ENCODE peak calls at places on chromosomes 5 and 9, in ten cellular contexts. R is ELR; J is head of caudate nucleus; I is tibial artery; D is GM13977; C is central memory CD4-positive, alpha-beta T cell; W is right cardiac atrium; B is NCI-H1417; O is NCI-H524 treated with DMSO at 0.1 percent for 48 hours; F is COLO829. N is an unnamed sample.

GRCh38 chr9:32875748-32876147 is 92.4 kb downstream of the TMEM215 start:
- DNase-seq in R (no peak), J (no peak), I (no peak), D (no peak), C (no peak), W (no peak), B (no peak), O (no peak), F (no peak), N (no peak)

GRCh38 chr5:60196382-60197113 is 303.0 kb upstream of the PDE4D start:
- DNase-seq in R (peak), J (no peak), I (peak), D (no peak), C (no peak), W (peak), B (no peak), O (no peak), F (peak), N (peak)

GRCh38 chr5:16712600-16712999 is 95.8 kb upstream of the RETREG1 start:
- DNase-seq in R (no peak), J (no peak), I (no peak), D (no peak), C (no peak), W (no peak), B (no peak), O (no peak), F (no peak), N (peak)

GRCh38 chr9:2602704-2603116 is 18.9 kb upstream of the VLDLR start:
- DNase-seq in R (no peak), J (no peak), I (no peak), D (peak), C (no peak), W (no peak), B (peak), O (no peak), F (no peak), N (peak)

GRCh38 chr9:122797316-122798033 is 2.4 kb upstream of the OR1K1 start:
- DNase-seq in R (peak), J (no peak), I (no peak), D (no peak), C (no peak), W (no peak), B (peak), O (no peak), F (peak), N (no peak)

GRCh38 chr5:113246371-113246870 is 188.4 kb downstream of the TSSK1B start:
- DNase-seq in R (no peak), J (no peak), I (no peak), D (no peak), C (no peak), W (peak), B (no peak), O (no peak), F (no peak), N (peak)

GRCh38 chr5:163917741-163918140 is 412.3 kb downstream of the MAT2B start:
- DNase-seq in R (peak), J (no peak), I (no peak), D (no peak), C (no peak), W (no peak), B (no peak), O (no peak), F (no peak), N (no peak)

GRCh38 chr5:149132474-149132873 is 8.8 kb upstream of the ABLIM3 start:
- DNase-seq in R (no peak), J (no peak), I (no peak), D (no peak), C (no peak), W (no peak), B (no peak), O (no peak), F (no peak), N (no peak)

GRCh38 chr5:180172447-180173197 is 36.4 kb downstream of the RASGEF1C start:
- DNase-seq in R (no peak), J (no peak), I (no peak), D (no peak), C (no peak), W (peak), B (peak), O (no peak), F (no peak), N (peak)

GRCh38 chr5:133847886-133848285 is 120.5 kb downstream of the C5orf15 start:
- DNase-seq in R (no peak), J (no peak), I (no peak), D (no peak), C (no peak), W (no peak), B (no peak), O (no peak), F (no peak), N (no peak)

GRCh38 chr5:152359169-152359568 is 45.9 kb downstream of the NMUR2 start:
- DNase-seq in R (no peak), J (no peak), I (no peak), D (no peak), C (no peak), W (no peak), B (no peak), O (no peak), F (no peak), N (no peak)

GRCh38 chr5:55836191-55836590 is 15.0 kb upstream of the IL31RA start:
- DNase-seq in R (no peak), J (no peak), I (no peak), D (no peak), C (no peak), W (no peak), B (no peak), O (no peak), F (no peak), N (peak)

GRCh38 chr9:14441976-14442651 is 128.2 kb upstream of the NFIB start:
- DNase-seq in R (peak), J (no peak), I (no peak), D (no peak), C (no peak), W (no peak), B (no peak), O (no peak), F (no peak), N (no peak)

GRCh38 chr5:88999853-89000252 is 116.9 kb upstream of the MEF2C start:
- DNase-seq in R (no peak), J (no peak), I (no peak), D (no peak), C (no peak), W (no peak), B (no peak), O (no peak), F (no peak), N (no peak)

GRCh38 chr9:136799079-136799853 is 3.1 kb downstream of the CCDC183 start:
- DNase-seq in R (no peak), J (no peak), I (no peak), D (no peak), C (no peak), W (no peak), B (peak), O (no peak), F (no peak), N (no peak)

GRCh38 chr5:35442916-35443639 is 174.6 kb upstream of the SPEF2 start:
- DNase-seq in R (no peak), J (no peak), I (no peak), D (no peak), C (no peak), W (no peak), B (no peak), O (no peak), F (no peak), N (no peak)

GRCh38 chr5:137570070-137570469 is 70.9 kb upstream of the SPOCK1 start:
- DNase-seq in R (no peak), J (no peak), I (no peak), D (no peak), C (no peak), W (no peak), B (no peak), O (no peak), F (no peak), N (no peak)

GRCh38 chr5:75006821-75007536 is 45.4 kb downstream of the GCNT4 start:
- DNase-seq in R (no peak), J (no peak), I (no peak), D (no peak), C (no peak), W (no peak), B (no peak), O (no peak), F (no peak), N (no peak)

GRCh38 chr5:155733935-155734334 is 593.0 kb upstream of the SGCD start:
- DNase-seq in R (no peak), J (no peak), I (no peak), D (no peak), C (no peak), W (no peak), B (no peak), O (no peak), F (no peak), N (no peak)

GRCh38 chr5:13540154-13540815 is 404.2 kb downstream of the DNAH5 start:
- DNase-seq in R (no peak), J (no peak), I (no peak), D (no peak), C (no peak), W (no peak), B (no peak), O (no peak), F (no peak), N (no peak)

GRCh38 chr5:154690488-154690887 is 64.7 kb upstream of the LARP1 start:
- DNase-seq in R (no peak), J (no peak), I (no peak), D (no peak), C (no peak), W (no peak), B (no peak), O (no peak), F (no peak), N (no peak)

GRCh38 chr5:96468956-96469355 is 35.9 kb upstream of the PCSK1 start:
- DNase-seq in R (no peak), J (no peak), I (no peak), D (no peak), C (no peak), W (no peak), B (peak), O (no peak), F (no peak), N (peak)

GRCh38 chr5:179300834-179301233 is 44.4 kb downstream of the ADAMTS2 start:
- DNase-seq in R (no peak), J (no peak), I (no peak), D (no peak), C (no peak), W (peak), B (no peak), O (no peak), F (no peak), N (no peak)

GRCh38 chr5:89759824-89760223 is 649.7 kb downstream of the CETN3 start:
- DNase-seq in R (no peak), J (no peak), I (no peak), D (no peak), C (no peak), W (no peak), B (no peak), O (no peak), F (no peak), N (no peak)

GRCh38 chr5:90015584-90016018 is 394.0 kb downstream of the CETN3 start:
- DNase-seq in R (peak), J (no peak), I (no peak), D (peak), C (no peak), W (no peak), B (no peak), O (no peak), F (peak), N (peak)

GRCh38 chr9:79360387-79361347 is 211.1 kb upstream of the TLE4 start:
- DNase-seq in R (peak), J (no peak), I (no peak), D (no peak), C (no peak), W (no peak), B (peak), O (no peak), F (no peak), N (peak)

GRCh38 chr5:34412769-34413168 is 243.4 kb upstream of the RAI14 start:
- DNase-seq in R (peak), J (no peak), I (no peak), D (no peak), C (no peak), W (no peak), B (no peak), O (no peak), F (no peak), N (no peak)

N was measured in myocyte.